ENCODE peak calls at places on chromosomes 5 and 9, in six cellular contexts. C, M, Q, L, W and V are unnamed samples.

GRCh38 chr5:109721741-109722140 is 32.0 kb downstream of the MAN2A1 start:
- DNase-seq in C (no peak), M (no peak), Q (peak), L (no peak), W (no peak), V (no peak)

GRCh38 chr9:127792417-127793031 is 6.7 kb downstream of the CDK9 start:
- DNase-seq in C (peak), M (no peak), Q (no peak), L (no peak), W (no peak), V (no peak)

GRCh38 chr5:150149618-150150017 is 6.0 kb downstream of the PDGFRB start:
- DNase-seq in C (no peak), M (no peak), Q (no peak), L (no peak), W (no peak), V (no peak)

GRCh38 chr5:89374144-89374784 is 491.3 kb upstream of the MEF2C start:
- DNase-seq in C (no peak), M (peak), Q (peak), L (no peak), W (no peak), V (no peak)

GRCh38 chr5:160545832-160546231 is 124.2 kb downstream of the PTTG1 start:
- DNase-seq in C (no peak), M (no peak), Q (no peak), L (no peak), W (no peak), V (no peak)

GRCh38 chr5:115389074-115389798 is 92.8 kb upstream of the CCDC112 start:
- DNase-seq in C (no peak), M (peak), Q (no peak), L (no peak), W (no peak), V (no peak)

GRCh38 chr9:99150456-99151171 is 45.7 kb downstream of the TGFBR1 start:
- DNase-seq in C (no peak), M (no peak), Q (no peak), L (no peak), W (no peak), V (no peak)

GRCh38 chr5:116370886-116371285 is 203.7 kb downstream of the SEMA6A start:
- DNase-seq in C (no peak), M (peak), Q (no peak), L (no peak), W (no peak), V (no peak)

GRCh38 chr5:77486344-77486962 is 5.7 kb downstream of the WDR41 start:
- DNase-seq in C (no peak), M (peak), Q (no peak), L (no peak), W (no peak), V (no peak)

GRCh38 chr5:15440434-15440833 is 59.5 kb upstream of the FBXL7 start:
- DNase-seq in C (no peak), M (peak), Q (no peak), L (no peak), W (no peak), V (no peak)

GRCh38 chr9:129399301-129399990 is 221.4 kb upstream of the IER5L start:
- DNase-seq in C (peak), M (no peak), Q (no peak), L (no peak), W (no peak), V (no peak)

GRCh38 chr9:107809859-107810492 is 320.4 kb upstream of the KLF4 start:
- DNase-seq in C (no peak), M (peak), Q (no peak), L (no peak), W (no peak), V (no peak)

GRCh38 chr9:91948423-91949292 is 1.4 kb downstream of the ROR2 start:
- DNase-seq in C (peak), M (peak), Q (peak), L (peak), W (peak), V (peak)